ENCODE peak calls at places on chromosome X, in five cellular contexts. X is cardiac fibroblast, L is lower leg skin, A is AG10803, D is colonic mucosa. J is an unnamed sample.

GRCh38 chrX:129648514-129649267 is 6.1 kb downstream of the APLN start:
- DNase-seq in L (no peak), D (no peak), X (no peak), A (no peak), J (no peak)

GRCh38 chrX:37685452-37686347 is at the start of gene XK:
- DNase-seq in L (no peak), A (no peak), D (peak; percentile 63), X (peak; percentile 5), J (peak; percentile 11)

GRCh38 chrX:114050075-114050796 is 533.6 kb upstream of the HTR2C start:
- DNase-seq in X (no peak), L (no peak), D (no peak), A (no peak), J (no peak)

GRCh38 chrX:49884290-49884862 is 5.1 kb downstream of the USP27X start:
- DNase-seq in L (no peak), A (peak; percentile 59), X (peak; percentile 66), D (peak; percentile 71), J (peak; percentile 52)

GRCh38 chrX:118564498-118564897 is 68.9 kb downstream of the DOCK11 start:
- DNase-seq in L (no peak), X (no peak), D (no peak), A (no peak), J (no peak)

GRCh38 chrX:101708180-101708579 is 48.5 kb upstream of the ARMCX2 start:
- DNase-seq in A (peak; percentile 17), D (no peak), L (no peak), X (no peak), J (peak; percentile 8)

GRCh38 chrX:18674417-18674787 is 2.5 kb upstream of the RS1 start:
- DNase-seq in D (peak; percentile 34), X (no peak), A (no peak), L (no peak), J (no peak)

GRCh38 chrX:103624111-103624510 is 4.7 kb upstream of the TCEAL1 start:
- DNase-seq in X (no peak), D (no peak), L (no peak), A (no peak), J (no peak)

GRCh38 chrX:51035746-51036145 is 125.2 kb downstream of the BMP15 start:
- DNase-seq in A (no peak), X (no peak), L (no peak), D (no peak), J (no peak)

GRCh38 chrX:136710324-136710951 is 62.5 kb downstream of the CD40LG start:
- DNase-seq in A (peak; percentile 11), X (peak; percentile 17), L (no peak), D (no peak), J (peak; percentile 44)

GRCh38 chrX:120743266-120743665 is 113.4 kb upstream of the C1GALT1C1 start:
- DNase-seq in L (no peak), X (no peak), A (no peak), D (no peak), J (no peak)

GRCh38 chrX:22541926-22542325 is 269.2 kb downstream of the CBLL2 start:
- DNase-seq in D (no peak), X (no peak), L (no peak), A (no peak), J (no peak)

GRCh38 chrX:151488677-151489076 is 74.8 kb upstream of the PASD1 start:
- DNase-seq in A (no peak), D (no peak), L (no peak), X (no peak), J (no peak)

GRCh38 chrX:70169281-70169680 is 8.0 kb upstream of the DGAT2L6 start:
- DNase-seq in D (no peak), X (no peak), A (no peak), L (no peak), J (no peak)

GRCh38 chrX:99301990-99302389 is 1108.1 kb downstream of the PCDH19 start:
- DNase-seq in D (no peak), L (no peak), X (peak; percentile 0), A (no peak), J (peak; percentile 5)

GRCh38 chrX:149979126-149979644 is 40.9 kb upstream of the EOLA2 start:
- DNase-seq in X (no peak), L (no peak), D (no peak), A (no peak), J (no peak)

GRCh38 chrX:97629597-97629985 is 745.9 kb downstream of the RPA4 start:
- DNase-seq in A (no peak), D (no peak), X (no peak), L (no peak), J (no peak)

GRCh38 chrX:120291211-120291610 is 20.1 kb downstream of the TMEM255A start:
- DNase-seq in L (no peak), D (no peak), X (no peak), A (no peak), J (no peak)

GRCh38 chrX:56800801-56801200 is 71.8 kb downstream of the NBDY start:
- DNase-seq in A (no peak), X (no peak), L (no peak), D (peak; percentile 15), J (no peak)

GRCh38 chrX:1491851-1492349 is 39.2 kb upstream of the ASMTL start:
- DNase-seq in A (no peak), D (no peak), X (no peak), L (no peak), J (no peak)

GRCh38 chrX:4787971-4788370 is 1074.5 kb upstream of the PRKX start:
- DNase-seq in A (no peak), D (no peak), L (no peak), X (no peak), J (no peak)

GRCh38 chrX:41332408-41332987 is 1.5 kb upstream of the DDX3X start:
- DNase-seq in L (peak; percentile 28), D (peak; percentile 48), X (peak; percentile 40), A (no peak), J (no peak)

GRCh38 chrX:83511208-83511607 is 3.1 kb downstream of the POU3F4 start:
- DNase-seq in D (no peak), X (no peak), L (no peak), A (no peak), J (no peak)

DNA sequence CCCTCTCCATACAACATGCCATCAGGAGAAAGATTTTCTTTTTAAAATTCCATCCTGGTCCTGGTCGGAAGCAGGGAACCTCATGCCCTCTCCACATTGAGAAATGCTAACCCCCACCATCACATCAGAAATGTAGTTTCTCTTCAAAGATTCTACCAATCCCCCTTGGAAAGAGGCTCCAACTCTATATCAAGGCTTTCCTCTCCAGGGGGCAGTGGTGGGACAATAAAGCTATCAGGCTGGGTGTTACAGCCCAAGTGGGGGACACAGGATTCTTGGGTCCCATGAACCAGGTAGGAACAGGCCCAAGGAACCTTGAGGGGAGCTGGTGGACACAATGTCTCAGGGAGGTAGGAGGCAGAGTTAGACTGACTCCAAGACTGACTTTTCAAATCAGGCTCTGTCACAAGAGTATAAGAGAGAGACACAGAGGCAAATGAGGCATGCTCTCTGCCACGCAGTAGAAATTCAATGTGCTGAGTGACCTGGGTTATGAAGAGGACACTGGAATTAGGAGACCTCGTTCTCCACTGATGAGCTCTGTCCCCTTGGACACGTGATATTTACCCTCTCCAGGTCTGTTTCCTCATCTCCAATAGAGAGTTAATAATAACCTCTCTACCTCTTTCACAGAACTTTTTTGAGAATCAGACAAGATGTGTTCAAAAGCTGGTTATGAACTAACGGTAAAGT is 4.5 kb downstream of the GJB1 start:
- DNase-seq in D (no peak), L (no peak), A (no peak), X (no peak), J (no peak)
- TF ChIP-seq CTCF in D (no peak), L (no peak), A (no peak), X (no peak), J (no peak)

GRCh38 chrX:10071451-10072163 is 85.2 kb upstream of the CLCN4 start:
- DNase-seq in A (peak; percentile 71), X (no peak), L (no peak), D (no peak), J (peak; percentile 31)
- H3K4me3 ChIP-seq in A (no peak overlapping the region), X (no peak overlapping the region), L (no peak overlapping the region), D (no peak overlapping the region), J (no peak overlapping the region)

GRCh38 chrX:131853440-131853839 is 169.7 kb upstream of the STK26 start:
- DNase-seq in A (no peak), L (no peak), D (no peak), X (no peak), J (no peak)

GRCh38 chrX:131854586-131854985 is 168.5 kb upstream of the STK26 start:
- DNase-seq in X (peak; percentile 14), A (peak; percentile 1), D (no peak), L (no peak), J (peak; percentile 5)
- TF ChIP-seq CTCF in X (no peak), A (peak; percentile 11), D (no peak), L (no peak), J (no peak)

GRCh38 chrX:39163585-39163984 is 362.3 kb downstream of the MID1IP1 start:
- DNase-seq in X (no peak), A (no peak), D (no peak), L (no peak), J (no peak)

GRCh38 chrX:39164212-39164611 is 363.0 kb downstream of the MID1IP1 start:
- DNase-seq in D (no peak), X (no peak), L (no peak), A (no peak), J (no peak)

GRCh38 chrX:39165185-39165584 is 363.9 kb downstream of the MID1IP1 start:
- DNase-seq in A (no peak), X (no peak), L (no peak), D (no peak), J (no peak)

GRCh38 chrX:39161856-39162255 is 360.6 kb downstream of the MID1IP1 start:
- DNase-seq in D (no peak), L (no peak), X (no peak), A (no peak), J (no peak)

GRCh38 chrX:39162322-39162721 is 361.1 kb downstream of the MID1IP1 start:
- DNase-seq in A (no peak), X (no peak), D (peak; percentile 64), L (no peak), J (no peak)
- H3K4me3 ChIP-seq in A (no peak overlapping the region), X (no peak overlapping the region), D (no peak overlapping the region), L (no peak overlapping the region), J (no peak overlapping the region)